ENCODE peak calls at places on chromosome X, in four cellular contexts. H is GM23338, U is stomach, I is heart right ventricle. G is an unnamed sample.

GRCh38 chrX:44889824-44890223 is 16.8 kb downstream of the KDM6A start:
- DNase-seq in I (no peak), U (no peak), H (no peak), G (no peak)

GRCh38 chrX:2401201-2401589 is 99.6 kb downstream of the DHRSX start:
- DNase-seq in U (no peak), H (no peak), I (no peak), G (no peak)

GRCh38 chrX:148938348-148938747 is 437.9 kb downstream of the AFF2 start:
- DNase-seq in H (no peak), U (no peak), I (no peak), G (no peak)

GRCh38 chrX:53263597-53264094 is 17.7 kb downstream of the IQSEC2 start:
- DNase-seq in H (no peak), U (no peak), I (no peak), G (no peak)

GRCh38 chrX:142233400-142233799 is 28.3 kb upstream of the MAGEC2 start:
- DNase-seq in I (no peak), U (no peak), H (peak; percentile 64), G (no peak)

GRCh38 chrX:25202827-25203226 is 187.1 kb upstream of the ARX start:
- DNase-seq in H (no peak), U (no peak), I (no peak), G (no peak)

GRCh38 chrX:16892504-16893362 is 22.6 kb upstream of the RBBP7 start:
- DNase-seq in H (peak; percentile 92), U (peak; percentile 72), I (peak; percentile 18), G (peak; percentile 51)

GRCh38 chrX:131675596-131676194 is 131.8 kb downstream of the OR13H1 start:
- DNase-seq in I (no peak), U (no peak), H (peak; percentile 56), G (no peak)

GRCh38 chrX:55816023-55816422 is 98.5 kb downstream of the RRAGB start:
- DNase-seq in I (no peak), U (no peak), H (no peak), G (no peak)

GRCh38 chrX:20481632-20482031 is 214.9 kb upstream of the RPS6KA3 start:
- DNase-seq in U (no peak), H (no peak), I (no peak), G (no peak)

GRCh38 chrX:25021132-25021498 is 5.3 kb upstream of the ARX start:
- DNase-seq in I (no peak), U (no peak), H (no peak), G (no peak)

GRCh38 chrX:10569946-10570345 is 50.4 kb downstream of the MID1 start:
- DNase-seq in I (no peak), U (no peak), H (no peak), G (no peak)

GRCh38 chrX:10570601-10571000 is 49.8 kb downstream of the MID1 start:
- DNase-seq in H (no peak), U (no peak), I (no peak), G (no peak)

GRCh38 chrX:10567136-10567535 is 53.2 kb downstream of the MID1 start:
- DNase-seq in U (no peak), H (no peak), I (no peak), G (no peak)

GRCh38 chrX:10566726-10567097 is 53.7 kb downstream of the MID1 start:
- DNase-seq in H (no peak), I (no peak), U (no peak), G (no peak)

DNA sequence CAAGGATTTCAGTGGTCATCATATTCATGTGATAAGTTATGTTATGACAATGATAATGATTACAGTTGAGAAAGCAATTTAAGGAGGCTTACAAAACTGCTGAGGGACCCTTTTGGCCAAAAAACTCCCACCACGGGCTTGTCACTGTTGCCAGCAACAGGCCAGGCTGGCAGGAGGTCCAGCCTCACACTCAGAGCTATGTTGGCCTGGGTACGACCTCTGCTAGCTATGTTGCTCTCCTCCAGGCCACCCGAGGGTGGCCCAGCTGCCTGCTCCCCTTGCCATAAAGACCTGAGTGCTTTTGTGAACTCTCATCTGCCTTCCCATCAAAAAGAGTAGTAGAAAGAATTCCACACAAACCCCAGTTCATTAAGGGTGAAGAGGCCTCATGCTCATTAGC is 52.0 kb downstream of the MID1 start:
- DNase-seq in U (no peak), H (no peak), I (no peak), G (no peak)
- H3K4me3 ChIP-seq in U (no peak overlapping the region), H (no peak overlapping the region), I (no peak overlapping the region), G (no peak overlapping the region)

DNA sequence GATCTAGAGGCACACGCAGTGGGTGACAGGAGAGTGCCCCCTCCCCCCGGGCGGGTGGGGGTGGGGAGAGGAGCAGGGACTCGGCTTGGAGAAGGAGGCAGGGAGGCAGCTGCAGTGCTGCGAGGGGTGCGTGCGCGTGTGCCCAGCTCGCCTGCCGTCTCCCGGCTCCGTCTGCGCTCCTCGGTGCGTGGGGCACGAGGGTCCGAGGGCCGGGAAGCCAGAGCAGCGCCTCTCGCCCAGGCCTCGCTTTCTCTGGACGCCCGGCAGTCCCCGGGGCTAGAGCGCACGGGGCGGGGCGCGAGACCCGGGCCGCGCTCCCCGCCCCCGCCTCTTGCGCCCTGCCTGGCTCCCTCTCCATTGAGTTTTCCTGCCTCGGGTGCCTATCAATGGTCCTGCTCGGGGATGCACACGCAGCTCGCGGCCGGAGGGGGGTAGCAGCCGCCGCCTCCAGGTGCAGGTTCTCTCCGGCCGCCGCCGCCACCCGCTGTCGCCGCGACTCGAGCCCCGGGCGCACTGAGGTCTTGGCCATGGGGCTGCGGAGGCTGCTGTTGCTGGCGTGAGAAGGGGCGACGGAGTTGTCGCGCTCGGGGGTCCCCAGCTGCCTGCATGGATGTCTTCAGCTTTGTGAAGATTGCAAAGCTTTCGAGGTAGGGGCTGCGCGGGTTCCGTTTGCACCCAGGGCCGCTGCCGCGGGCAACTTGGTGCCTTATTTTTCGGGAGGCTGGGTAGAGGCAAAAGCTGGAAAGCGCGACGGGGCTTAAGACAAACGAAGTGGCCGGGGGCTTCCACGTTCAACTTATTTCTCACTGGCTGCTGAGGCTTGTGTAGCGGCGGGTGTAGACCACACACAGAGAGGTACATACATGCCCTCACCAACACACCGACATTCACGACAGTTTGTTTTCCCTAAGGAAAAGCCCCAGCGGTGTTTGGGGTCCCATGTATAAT is at the start of gene FRMPD4:
- DNase-seq in H (peak; percentile 63), I (peak; percentile 9), U (no peak), G (no peak)
- H3K4me3 ChIP-seq in H (peak within 1 kb of the TSS; percentile 68), I (peak within 1 kb of the TSS; percentile 34), U (peak within 1 kb of the TSS; percentile 29), G (peak within 1 kb of the TSS; percentile 47)

GRCh38 chrX:129982300-129983246 is at the start of gene BCORL1:
- DNase-seq in U (peak; percentile 90), H (peak; percentile 89), I (peak; percentile 88), G (peak; percentile 90)
- H3K4me3 ChIP-seq in U (peak within 1 kb of the TSS; percentile 60), H (peak within 1 kb of the TSS; percentile 41), I (no peak within 1 kb of the TSS), G (no peak within 1 kb of the TSS)

GRCh38 chrX:136635235-136635634 is 12.7 kb upstream of the CD40LG start:
- DNase-seq in U (no peak), I (no peak), H (no peak), G (no peak)
- H3K4me3 ChIP-seq in U (no peak overlapping the region), I (no peak overlapping the region), H (no peak overlapping the region), G (no peak overlapping the region)

GRCh38 chrX:150088042-150088441 is 149.8 kb upstream of the EOLA2 start:
- DNase-seq in I (no peak), H (no peak), U (no peak), G (no peak)

GRCh38 chrX:150084474-150085229 is 146.4 kb upstream of the EOLA2 start:
- DNase-seq in I (no peak), U (no peak), H (no peak), G (no peak)

GRCh38 chrX:150086371-150086770 is 148.1 kb upstream of the EOLA2 start:
- DNase-seq in I (no peak), H (no peak), U (no peak), G (no peak)

GRCh38 chrX:150087612-150088011 is 149.3 kb upstream of the EOLA2 start:
- DNase-seq in U (no peak), H (peak; percentile 6), I (no peak), G (no peak)

DNA sequence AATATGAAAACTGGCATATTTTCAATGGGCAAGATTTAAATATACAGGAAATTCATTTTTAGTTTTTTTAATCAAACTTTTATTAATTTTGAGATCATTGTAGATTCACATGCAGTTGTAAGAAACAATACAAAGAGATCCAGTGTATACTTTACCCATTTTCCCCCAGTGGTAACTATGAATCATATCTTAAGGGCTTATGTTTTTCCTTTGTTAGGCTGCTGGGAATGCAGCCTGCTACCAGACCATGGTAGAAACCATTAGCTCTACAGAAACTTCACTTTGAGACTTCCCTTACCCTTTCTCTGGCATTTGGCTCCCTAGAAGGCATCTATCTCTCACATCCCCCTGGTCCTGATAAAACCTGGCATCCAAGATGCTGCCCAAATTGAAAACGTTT is 147.6 kb upstream of the EOLA2 start:
- DNase-seq in U (no peak), I (no peak), H (no peak), G (no peak)
- H3K4me3 ChIP-seq in U (no peak overlapping the region), I (no peak overlapping the region), H (no peak overlapping the region), G (no peak overlapping the region)

GRCh38 chrX:135420831-135421230 is 913 bp upstream of the SMIM10L2A start:
- DNase-seq in H (no peak), U (no peak), I (no peak), G (no peak)
- H3K4me3 ChIP-seq in H (no peak overlapping the region), U (no peak overlapping the region), I (no peak overlapping the region), G (peak overlapping the region; percentile 61)

GRCh38 chrX:139194571-139195280 is 335.8 kb upstream of the F9 start:
- DNase-seq in H (peak; percentile 38), U (peak; percentile 71), I (peak; percentile 16), G (no peak)
- H3K4me3 ChIP-seq in H (peak overlapping the region; percentile 55), U (peak overlapping the region; percentile 43), I (peak overlapping the region; percentile 53), G (peak overlapping the region; percentile 32)

GRCh38 chrX:41240504-41240903 is 93.5 kb upstream of the DDX3X start:
- DNase-seq in U (no peak), H (no peak), I (no peak), G (no peak)

GRCh38 chrX:41238543-41238942 is 95.4 kb upstream of the DDX3X start:
- DNase-seq in H (no peak), I (no peak), U (no peak), G (no peak)

GRCh38 chrX:41233988-41234387 is 100.0 kb upstream of the DDX3X start:
- DNase-seq in U (no peak), I (no peak), H (no peak), G (no peak)

GRCh38 chrX:41236629-41237028 is 97.3 kb upstream of the DDX3X start:
- DNase-seq in I (no peak), H (no peak), U (no peak), G (no peak)

GRCh38 chrX:41234962-41235361 is 99.0 kb upstream of the DDX3X start:
- DNase-seq in H (no peak), U (no peak), I (no peak), G (no peak)
- H3K4me3 ChIP-seq in H (no peak overlapping the region), U (no peak overlapping the region), I (no peak overlapping the region), G (no peak overlapping the region)

GRCh38 chrX:150361777-150362351 is 1.3 kb upstream of the MAMLD1 start:
- DNase-seq in H (peak; percentile 41), I (peak; percentile 9), U (no peak), G (no peak)
- H3K4me3 ChIP-seq in H (peak overlapping the region; percentile 58), I (peak overlapping the region; percentile 62), U (peak overlapping the region; percentile 55), G (peak overlapping the region; percentile 70)

GRCh38 chrX:33726281-33727160 is 405.6 kb downstream of the FAM47A start:
- DNase-seq in U (no peak), I (peak; percentile 19), H (peak; percentile 2), G (peak; percentile 61)
- H3K4me3 ChIP-seq in U (peak overlapping the region; percentile 29), I (peak overlapping the region; percentile 23), H (peak overlapping the region; percentile 69), G (no peak overlapping the region)